ENCODE peak calls at places on chromosomes 3 and 15, in six cellular contexts. R is neural crest cell, D is GM10248, C is esophagus muscularis mucosa, G is HFFc6, M is esophagus squamous epithelium. L is an unnamed sample.

GRCh38 chr3:31356941-31357340 is 175.8 kb upstream of the STT3B start:
- DNase-seq in R (no peak), D (no peak), C (no peak), G (no peak), M (no peak), L (no peak)

GRCh38 chr3:31321620-31322019 is 211.1 kb upstream of the STT3B start:
- DNase-seq in R (no peak), D (no peak), C (no peak), G (no peak), M (no peak), L (no peak)

GRCh38 chr3:14057701-14058100 is 67.0 kb downstream of the CHCHD4 start:
- DNase-seq in R (no peak), D (no peak), C (no peak), G (no peak), M (no peak), L (no peak)

GRCh38 chr3:2837893-2838292 is 272.3 kb downstream of the IL5RA start:
- DNase-seq in R (no peak), D (no peak), C (no peak), G (no peak), M (no peak), L (no peak)

GRCh38 chr3:193680220-193680619 is 87.2 kb downstream of the OPA1 start:
- DNase-seq in R (peak; percentile 5), D (no peak), C (no peak), G (no peak), M (no peak), L (no peak)

GRCh38 chr15:63941698-63942465 is 104.4 kb downstream of the DAPK2 start:
- DNase-seq in R (no peak), D (no peak), C (peak; percentile 66), G (no peak), M (no peak), L (no peak)

GRCh38 chr15:96409231-96410138 is 79.0 kb downstream of the NR2F2 start:
- DNase-seq in R (no peak), D (no peak), C (peak; percentile 86), G (no peak), M (no peak), L (peak; percentile 16)

GRCh38 chr15:82648257-82649103 is 1.3 kb upstream of the CPEB1 start:
- DNase-seq in R (no peak), D (no peak), C (no peak), G (no peak), M (no peak), L (no peak)

GRCh38 chr3:160449660-160450598 is at the start of gene TRIM59:
- DNase-seq in R (peak; percentile 92), D (peak; percentile 99), C (peak; percentile 96), G (peak; percentile 98), M (peak; percentile 74), L (peak; percentile 94)

GRCh38 chr3:147589016-147589415 is 179.9 kb downstream of the ZIC1 start:
- DNase-seq in R (no peak), D (no peak), C (no peak), G (no peak), M (no peak), L (no peak)

GRCh38 chr3:95097493-95097892 is 1034.6 kb downstream of the NSUN3 start:
- DNase-seq in R (no peak), D (no peak), C (no peak), G (no peak), M (no peak), L (no peak)

GRCh38 chr3:143071776-143072175 is 47.8 kb upstream of the CHST2 start:
- DNase-seq in R (no peak), D (no peak), C (no peak), G (no peak), M (no peak), L (no peak)

GRCh38 chr3:53822331-53822741 is 23.9 kb downstream of the CHDH start:
- DNase-seq in R (no peak), D (no peak), C (no peak), G (no peak), M (no peak), L (no peak)

GRCh38 chr3:10284496-10284895 is 8.3 kb downstream of the GHRL start:
- DNase-seq in R (no peak), D (no peak), C (no peak), G (no peak), M (no peak), L (no peak)

GRCh38 chr3:169664034-169664820 is 715 bp upstream of the MECOM start:
- DNase-seq in R (no peak), D (no peak), C (no peak), G (no peak), M (no peak), L (peak; percentile 44)

DNA sequence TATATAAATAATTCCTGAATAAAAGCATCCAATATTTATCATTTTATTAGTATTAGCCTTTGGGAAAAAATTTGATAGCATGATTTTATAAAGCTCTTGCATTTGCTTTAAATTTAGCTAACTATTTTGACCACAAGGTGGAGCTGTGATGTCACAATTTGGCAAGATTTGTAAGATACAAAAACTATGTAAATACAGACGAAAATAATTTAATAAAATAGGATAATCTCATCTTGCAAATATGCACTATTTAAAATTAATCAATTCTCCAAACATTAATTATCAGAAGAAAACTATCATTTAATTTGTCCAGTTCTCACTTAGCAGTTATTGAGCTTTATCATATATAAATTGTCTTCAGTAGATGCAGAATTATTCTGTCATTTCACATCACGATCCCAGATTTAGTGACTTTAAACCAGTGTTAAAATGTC is 95.4 kb downstream of the PLOD2 start:
- DNase-seq in R (peak; percentile 20), D (no peak), C (no peak), G (peak; percentile 66), M (no peak), L (peak; percentile 22)
- TF ChIP-seq CTCF in R (peak; percentile 91), D (peak; percentile 70), C (peak; percentile 72), G (peak; percentile 96), M (peak; percentile 84), L (peak; percentile 94)

DNA sequence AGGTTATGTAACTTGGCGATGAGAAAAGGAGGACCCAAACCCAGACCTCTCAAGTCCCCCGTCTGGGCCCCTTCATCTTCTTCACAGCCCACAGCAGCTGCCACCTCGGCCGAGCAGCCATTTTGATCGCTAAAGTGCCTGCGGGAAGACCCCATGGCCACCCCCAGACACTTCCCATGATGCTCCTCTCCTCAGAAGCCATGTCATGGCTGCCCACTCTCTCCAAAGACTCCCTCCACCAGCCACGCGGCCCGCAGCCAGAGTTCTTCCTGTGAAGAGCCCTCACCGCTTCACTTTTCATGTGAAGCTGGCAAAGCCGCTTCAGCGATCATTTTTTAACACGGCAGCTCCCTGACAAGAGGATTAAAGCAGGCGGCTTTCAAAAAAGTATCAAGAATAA is 335.2 kb downstream of the RORA start:
- DNase-seq in R (no peak), D (no peak), C (no peak), G (no peak), M (no peak), L (no peak)
- TF ChIP-seq CTCF in R (no peak), D (no peak), C (no peak), G (no peak), M (no peak), L (no peak)

GRCh38 chr3:39941941-39942340 is 132.5 kb downstream of the MYRIP start:
- DNase-seq in R (no peak), D (no peak), C (no peak), G (no peak), M (no peak), L (no peak)
- TF ChIP-seq CTCF in R (no peak), D (no peak), C (no peak), G (no peak), M (no peak), L (no peak)

DNA sequence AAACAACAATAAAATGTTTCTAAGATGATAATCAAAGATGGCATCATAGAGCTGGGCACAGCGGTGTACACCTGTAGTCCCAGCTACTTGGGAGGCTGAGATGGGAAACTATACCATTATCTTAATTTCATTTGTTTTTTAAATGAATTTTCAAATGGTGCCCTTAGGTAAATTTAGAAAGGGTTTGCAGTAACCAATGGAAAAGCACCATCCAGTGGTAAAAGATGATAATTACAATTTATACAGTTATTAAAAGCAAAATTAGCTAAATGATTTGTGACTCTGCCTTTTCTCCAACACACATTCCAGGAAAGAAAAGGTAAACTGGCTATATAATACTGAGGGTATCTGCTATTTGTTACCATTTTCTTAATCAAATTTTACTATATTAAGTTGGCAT is 14.4 kb upstream of the ANKRD28 start:
- DNase-seq in R (no peak), D (peak; percentile 34), C (no peak), G (peak; percentile 32), M (no peak), L (no peak)
- TF ChIP-seq CTCF in R (peak; percentile 59), D (peak; percentile 28), C (peak; percentile 66), G (peak; percentile 85), M (peak; percentile 43), L (peak; percentile 57)

DNA sequence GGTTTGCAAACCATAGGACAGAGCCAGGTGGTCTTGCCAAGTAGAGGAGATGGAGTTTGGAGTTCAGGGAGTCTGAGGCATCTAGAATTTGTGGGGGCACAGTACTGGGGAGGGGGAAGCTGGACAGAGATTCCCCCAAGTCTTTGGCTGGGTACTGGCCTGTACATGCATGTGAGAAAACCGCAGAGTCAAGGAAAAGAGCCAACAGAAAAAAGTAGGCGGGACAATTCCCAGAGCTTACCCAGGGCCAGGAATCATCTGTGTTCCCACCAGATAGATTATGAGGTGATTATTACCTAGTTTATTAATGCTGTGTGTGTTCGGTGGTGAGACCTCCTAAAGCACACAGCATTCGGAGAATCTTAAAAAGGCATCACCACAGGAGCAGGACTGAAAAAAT is 11.3 kb downstream of the LYSMD4 start:
- DNase-seq in R (no peak), D (no peak), C (no peak), G (no peak), M (no peak), L (no peak)
- TF ChIP-seq CTCF in R (no peak), D (no peak), C (no peak), G (no peak), M (no peak), L (no peak)

DNA sequence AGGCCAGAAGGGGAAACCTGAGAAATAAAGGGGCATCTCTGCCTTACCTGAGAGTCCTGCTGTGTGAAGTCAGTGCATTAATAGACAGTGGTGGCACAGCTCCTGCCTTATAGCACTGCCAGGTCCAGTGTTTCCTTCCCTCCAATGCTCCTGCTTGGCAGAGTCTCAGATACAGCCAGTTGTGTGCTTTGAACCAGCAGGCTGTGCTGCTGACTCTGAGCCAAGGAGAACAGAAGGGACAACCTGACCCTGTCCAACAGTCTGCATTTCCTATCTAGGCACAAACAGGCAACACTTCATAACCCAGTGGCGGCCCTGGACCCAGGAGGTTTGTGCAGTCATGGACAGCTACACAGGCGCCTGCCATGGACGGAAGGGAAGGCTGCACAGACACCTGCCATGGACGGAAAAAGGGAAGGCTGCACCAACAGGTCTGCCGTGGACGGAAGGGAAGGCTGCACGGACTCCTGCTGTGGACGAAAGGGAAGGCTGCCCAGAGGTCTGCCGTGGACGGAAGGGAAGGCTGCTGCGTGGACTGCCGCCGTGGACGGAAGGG is 33.9 kb upstream of the PLXNA1 start:
- DNase-seq in R (no peak), D (no peak), C (no peak), G (no peak), M (no peak), L (no peak)
- TF ChIP-seq CTCF in R (no peak), D (no peak), C (no peak), G (no peak), M (no peak), L (no peak)

GRCh38 chr3:152574461-152575079 is 260.4 kb upstream of the P2RY1 start:
- DNase-seq in R (peak; percentile 9), D (peak; percentile 26), C (no peak), G (peak; percentile 47), M (no peak), L (peak; percentile 49)
- TF ChIP-seq CTCF in R (peak; percentile 64), D (peak; percentile 54), C (peak; percentile 55), G (peak; percentile 78), M (peak; percentile 52), L (peak; percentile 40)

L was measured in endothelial cell.